ENCODE peak calls at places on chromosomes 16 and 17, in nine cellular contexts. One of them, this sample, is unnamed.

GRCh38 chr17:73430848-73431247 is 119.0 kb upstream of the CDC42EP4 start:
- DNase-seq in fibroblast of lung: peak
- DNase-seq in prostate gland: no peak
- DNase-seq in kidney epithelial cell: no peak
- DNase-seq in HFFc6: no peak
- DNase-seq in endothelial cell of umbilical vein: no peak
- DNase-seq in Calu3: no peak
- DNase-seq in astrocyte of the cerebellum: no peak
- DNase-seq in cardiac fibroblast: peak
- DNase-seq in this sample: no peak

GRCh38 chr17:39618252-39618913 is 8.4 kb upstream of the PPP1R1B start:
- DNase-seq in fibroblast of lung: no peak
- DNase-seq in HFFc6: no peak
- DNase-seq in Calu3: peak
- DNase-seq in cardiac fibroblast: peak
- DNase-seq in astrocyte of the cerebellum: no peak
- DNase-seq in prostate gland: no peak
- DNase-seq in endothelial cell of umbilical vein: peak
- DNase-seq in kidney epithelial cell: no peak
- DNase-seq in this sample: no peak

GRCh38 chr17:78438694-78439325 is 60.4 kb downstream of the PGS1 start:
- DNase-seq in HFFc6: no peak
- DNase-seq in kidney epithelial cell: no peak
- DNase-seq in endothelial cell of umbilical vein: no peak
- DNase-seq in Calu3: no peak
- DNase-seq in fibroblast of lung: no peak
- DNase-seq in prostate gland: no peak
- DNase-seq in astrocyte of the cerebellum: no peak
- DNase-seq in cardiac fibroblast: no peak
- DNase-seq in this sample: no peak

GRCh38 chr17:72832306-72832705 is 260.2 kb downstream of the SLC39A11 start:
- DNase-seq in kidney epithelial cell: no peak
- DNase-seq in cardiac fibroblast: no peak
- DNase-seq in fibroblast of lung: no peak
- DNase-seq in endothelial cell of umbilical vein: no peak
- DNase-seq in Calu3: no peak
- DNase-seq in HFFc6: no peak
- DNase-seq in astrocyte of the cerebellum: no peak
- DNase-seq in prostate gland: no peak
- DNase-seq in this sample: no peak

GRCh38 chr17:39972271-39972670 is 8.3 kb upstream of the PSMD3 start:
- DNase-seq in fibroblast of lung: peak
- DNase-seq in endothelial cell of umbilical vein: no peak
- DNase-seq in HFFc6: no peak
- DNase-seq in kidney epithelial cell: no peak
- DNase-seq in astrocyte of the cerebellum: no peak
- DNase-seq in prostate gland: no peak
- DNase-seq in cardiac fibroblast: no peak
- DNase-seq in Calu3: no peak
- DNase-seq in this sample: no peak

GRCh38 chr16:85286970-85287814 is 174.9 kb upstream of the CIBAR2 start:
- DNase-seq in kidney epithelial cell: no peak
- DNase-seq in astrocyte of the cerebellum: no peak
- DNase-seq in cardiac fibroblast: peak
- DNase-seq in HFFc6: peak
- DNase-seq in fibroblast of lung: peak
- DNase-seq in prostate gland: no peak
- DNase-seq in endothelial cell of umbilical vein: no peak
- DNase-seq in Calu3: no peak
- DNase-seq in this sample: no peak

GRCh38 chr17:63774982-63775290 is 966 bp downstream of the DDX42 start:
- DNase-seq in endothelial cell of umbilical vein: peak
- DNase-seq in astrocyte of the cerebellum: no peak
- DNase-seq in fibroblast of lung: peak
- DNase-seq in Calu3: no peak
- DNase-seq in cardiac fibroblast: peak
- DNase-seq in HFFc6: no peak
- DNase-seq in prostate gland: no peak
- DNase-seq in kidney epithelial cell: no peak
- DNase-seq in this sample: no peak

GRCh38 chr17:64769712-64770111 is 107.6 kb upstream of the SMURF2 start:
- DNase-seq in Calu3: no peak
- DNase-seq in endothelial cell of umbilical vein: no peak
- DNase-seq in cardiac fibroblast: no peak
- DNase-seq in kidney epithelial cell: no peak
- DNase-seq in prostate gland: no peak
- DNase-seq in HFFc6: no peak
- DNase-seq in astrocyte of the cerebellum: no peak
- DNase-seq in fibroblast of lung: no peak
- DNase-seq in this sample: no peak

GRCh38 chr16:17370233-17371013 is 100.3 kb downstream of the XYLT1 start:
- DNase-seq in cardiac fibroblast: peak
- DNase-seq in HFFc6: peak
- DNase-seq in astrocyte of the cerebellum: peak
- DNase-seq in endothelial cell of umbilical vein: no peak
- DNase-seq in Calu3: no peak
- DNase-seq in kidney epithelial cell: no peak
- DNase-seq in prostate gland: no peak
- DNase-seq in fibroblast of lung: peak
- DNase-seq in this sample: no peak

GRCh38 chr17:64217249-64217652 is 45.8 kb downstream of the TEX2 start:
- DNase-seq in cardiac fibroblast: no peak
- DNase-seq in kidney epithelial cell: no peak
- DNase-seq in Calu3: no peak
- DNase-seq in astrocyte of the cerebellum: no peak
- DNase-seq in prostate gland: no peak
- DNase-seq in HFFc6: no peak
- DNase-seq in endothelial cell of umbilical vein: no peak
- DNase-seq in fibroblast of lung: peak
- DNase-seq in this sample: no peak

GRCh38 chr16:10971560-10971961 is 27.2 kb downstream of the CLEC16A start:
- DNase-seq in Calu3: peak
- DNase-seq in prostate gland: peak
- DNase-seq in HFFc6: peak
- DNase-seq in astrocyte of the cerebellum: peak
- DNase-seq in cardiac fibroblast: peak
- DNase-seq in fibroblast of lung: peak
- DNase-seq in endothelial cell of umbilical vein: peak
- DNase-seq in kidney epithelial cell: no peak
- DNase-seq in this sample: peak

GRCh38 chr16:11743308-11744074 is 834 bp upstream of the TXNDC11 start:
- DNase-seq in astrocyte of the cerebellum: no peak
- DNase-seq in prostate gland: no peak
- DNase-seq in endothelial cell of umbilical vein: peak
- DNase-seq in Calu3: peak
- DNase-seq in kidney epithelial cell: no peak
- DNase-seq in HFFc6: peak
- DNase-seq in fibroblast of lung: peak
- DNase-seq in cardiac fibroblast: peak
- DNase-seq in this sample: no peak

GRCh38 chr17:75849724-75850123 is 5.4 kb downstream of the WBP2 start:
- DNase-seq in endothelial cell of umbilical vein: no peak
- DNase-seq in cardiac fibroblast: no peak
- DNase-seq in kidney epithelial cell: no peak
- DNase-seq in astrocyte of the cerebellum: no peak
- DNase-seq in HFFc6: no peak
- DNase-seq in prostate gland: no peak
- DNase-seq in fibroblast of lung: no peak
- DNase-seq in Calu3: no peak
- DNase-seq in this sample: no peak

GRCh38 chr17:38898812-38899348 is 26.5 kb upstream of the LASP1NB start:
- DNase-seq in Calu3: no peak
- DNase-seq in endothelial cell of umbilical vein: peak
- DNase-seq in fibroblast of lung: no peak
- DNase-seq in cardiac fibroblast: peak
- DNase-seq in kidney epithelial cell: no peak
- DNase-seq in astrocyte of the cerebellum: no peak
- DNase-seq in HFFc6: no peak
- DNase-seq in prostate gland: no peak
- DNase-seq in this sample: no peak

GRCh38 chr17:74276561-74277009 is 2.6 kb downstream of the DNAI2 start:
- DNase-seq in Calu3: no peak
- DNase-seq in fibroblast of lung: no peak
- DNase-seq in prostate gland: no peak
- DNase-seq in HFFc6: no peak
- DNase-seq in endothelial cell of umbilical vein: no peak
- DNase-seq in cardiac fibroblast: no peak
- DNase-seq in kidney epithelial cell: no peak
- DNase-seq in astrocyte of the cerebellum: no peak
- DNase-seq in this sample: no peak

GRCh38 chr16:57658878-57659674 is 9.0 kb upstream of the ADGRG3 start:
- DNase-seq in fibroblast of lung: no peak
- DNase-seq in kidney epithelial cell: no peak
- DNase-seq in prostate gland: no peak
- DNase-seq in Calu3: no peak
- DNase-seq in endothelial cell of umbilical vein: no peak
- DNase-seq in cardiac fibroblast: no peak
- DNase-seq in astrocyte of the cerebellum: no peak
- DNase-seq in HFFc6: no peak
- DNase-seq in this sample: no peak

GRCh38 chr17:74959826-74960738 is 12.5 kb downstream of the HID1 start:
- DNase-seq in astrocyte of the cerebellum: no peak
- DNase-seq in HFFc6: peak
- DNase-seq in endothelial cell of umbilical vein: no peak
- DNase-seq in kidney epithelial cell: no peak
- DNase-seq in Calu3: no peak
- DNase-seq in prostate gland: no peak
- DNase-seq in fibroblast of lung: peak
- DNase-seq in cardiac fibroblast: peak
- DNase-seq in this sample: no peak

GRCh38 chr16:73172621-73173312 is 124.8 kb upstream of the ZFHX3 start:
- DNase-seq in fibroblast of lung: peak
- DNase-seq in endothelial cell of umbilical vein: peak
- DNase-seq in kidney epithelial cell: no peak
- DNase-seq in cardiac fibroblast: peak
- DNase-seq in Calu3: peak
- DNase-seq in astrocyte of the cerebellum: peak
- DNase-seq in prostate gland: peak
- DNase-seq in HFFc6: peak
- DNase-seq in this sample: peak

GRCh38 chr17:74779948-74780400 is 3.8 kb upstream of the NAT9 start:
- DNase-seq in astrocyte of the cerebellum: no peak
- DNase-seq in fibroblast of lung: no peak
- DNase-seq in kidney epithelial cell: no peak
- DNase-seq in Calu3: no peak
- DNase-seq in prostate gland: no peak
- DNase-seq in cardiac fibroblast: no peak
- DNase-seq in HFFc6: no peak
- DNase-seq in endothelial cell of umbilical vein: no peak
- DNase-seq in this sample: no peak

DNA sequence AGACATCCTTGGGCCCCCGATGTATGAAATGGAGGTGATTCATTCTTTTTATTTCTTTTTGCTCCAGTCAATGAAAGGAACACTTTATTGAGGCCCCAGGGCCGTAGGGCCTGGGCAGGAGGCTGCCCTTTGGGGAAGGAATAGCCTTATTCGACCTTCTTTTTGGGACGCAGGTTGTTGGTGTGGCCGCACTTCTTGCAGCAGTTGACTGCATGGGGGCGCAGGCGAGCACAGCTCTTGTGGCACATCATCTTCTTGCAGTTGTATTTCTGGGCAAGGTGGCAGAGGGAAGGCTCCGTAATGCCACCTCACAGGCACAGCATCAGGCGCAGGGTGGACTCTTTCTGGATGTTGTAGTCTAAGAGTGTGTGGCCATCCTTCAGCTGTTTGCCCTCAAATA is 50.9 kb downstream of the SIAH1 start:
- DNase-seq in endothelial cell of umbilical vein: no peak
- DNase-seq in Calu3: no peak
- DNase-seq in prostate gland: no peak
- DNase-seq in HFFc6: no peak
- DNase-seq in fibroblast of lung: no peak
- DNase-seq in cardiac fibroblast: no peak
- DNase-seq in astrocyte of the cerebellum: no peak
- DNase-seq in kidney epithelial cell: no peak
- DNase-seq in this sample: no peak
- TF ChIP-seq CTCF in endothelial cell of umbilical vein: no peak
- TF ChIP-seq CTCF in Calu3: no peak
- TF ChIP-seq CTCF in prostate gland: no peak
- TF ChIP-seq CTCF in HFFc6: peak
- TF ChIP-seq CTCF in fibroblast of lung: no peak
- TF ChIP-seq CTCF in cardiac fibroblast: no peak
- TF ChIP-seq CTCF in astrocyte of the cerebellum: no peak
- TF ChIP-seq CTCF in kidney epithelial cell: no peak
- TF ChIP-seq CTCF in this sample: no peak

GRCh38 chr16:27080870-27081269 is 14.1 kb downstream of the C16orf82 start:
- DNase-seq in fibroblast of lung: no peak
- DNase-seq in endothelial cell of umbilical vein: no peak
- DNase-seq in astrocyte of the cerebellum: no peak
- DNase-seq in HFFc6: peak
- DNase-seq in kidney epithelial cell: no peak
- DNase-seq in Calu3: peak
- DNase-seq in cardiac fibroblast: peak
- DNase-seq in prostate gland: no peak
- DNase-seq in this sample: no peak
- TF ChIP-seq CTCF in fibroblast of lung: peak
- TF ChIP-seq CTCF in endothelial cell of umbilical vein: no peak
- TF ChIP-seq CTCF in astrocyte of the cerebellum: peak
- TF ChIP-seq CTCF in HFFc6: peak
- TF ChIP-seq CTCF in kidney epithelial cell: peak
- TF ChIP-seq CTCF in Calu3: peak
- TF ChIP-seq CTCF in cardiac fibroblast: peak
- TF ChIP-seq CTCF in prostate gland: no peak
- TF ChIP-seq CTCF in this sample: peak

DNA sequence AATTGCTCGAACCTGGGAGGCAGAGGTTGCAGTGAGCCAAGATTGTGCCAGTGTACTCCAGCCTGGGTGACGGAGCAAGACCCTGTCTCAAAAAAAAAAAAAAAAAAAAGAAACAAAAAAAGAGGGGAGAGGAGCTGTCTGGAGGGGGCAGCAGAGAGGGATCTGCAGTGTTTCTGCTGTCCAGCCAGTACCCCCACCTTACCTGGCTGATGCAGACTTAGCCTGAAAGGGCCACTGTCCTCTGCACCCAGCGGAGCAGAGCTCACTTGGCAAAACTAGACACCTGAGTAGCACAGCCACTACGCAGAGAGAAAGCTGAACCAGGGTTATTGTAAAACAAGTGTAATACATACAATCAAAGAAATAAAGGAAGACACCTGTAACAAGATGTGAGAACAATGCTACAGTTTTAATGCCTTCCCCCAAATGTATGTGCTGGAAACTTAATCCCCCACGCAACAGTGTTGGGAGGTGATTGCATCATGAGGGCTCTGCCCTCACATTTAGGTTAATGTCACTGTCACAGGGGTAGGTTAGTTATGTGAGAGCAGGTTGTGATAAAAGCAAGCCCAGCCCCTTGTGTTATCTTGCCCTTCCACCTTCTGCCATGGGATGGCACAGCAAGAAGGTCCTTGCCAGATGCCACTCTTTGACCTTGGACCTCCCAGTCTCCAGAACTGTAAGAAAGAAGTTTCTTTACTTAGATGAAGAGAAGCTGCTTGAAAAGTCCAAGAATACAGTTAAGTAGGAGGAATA is 211.2 kb downstream of the RPTOR start:
- DNase-seq in cardiac fibroblast: no peak
- DNase-seq in prostate gland: no peak
- DNase-seq in endothelial cell of umbilical vein: no peak
- DNase-seq in HFFc6: no peak
- DNase-seq in astrocyte of the cerebellum: no peak
- DNase-seq in fibroblast of lung: no peak
- DNase-seq in kidney epithelial cell: no peak
- DNase-seq in Calu3: no peak
- DNase-seq in this sample: no peak
- TF ChIP-seq CTCF in cardiac fibroblast: peak
- TF ChIP-seq CTCF in prostate gland: no peak
- TF ChIP-seq CTCF in endothelial cell of umbilical vein: no peak
- TF ChIP-seq CTCF in HFFc6: peak
- TF ChIP-seq CTCF in astrocyte of the cerebellum: peak
- TF ChIP-seq CTCF in fibroblast of lung: peak
- TF ChIP-seq CTCF in kidney epithelial cell: peak
- TF ChIP-seq CTCF in Calu3: no peak
- TF ChIP-seq CTCF in this sample: peak

GRCh38 chr17:81429813-81430510 is 34.7 kb downstream of the BAHCC1 start:
- DNase-seq in astrocyte of the cerebellum: no peak
- DNase-seq in endothelial cell of umbilical vein: no peak
- DNase-seq in HFFc6: no peak
- DNase-seq in prostate gland: no peak
- DNase-seq in kidney epithelial cell: no peak
- DNase-seq in cardiac fibroblast: peak
- DNase-seq in Calu3: no peak
- DNase-seq in fibroblast of lung: no peak
- DNase-seq in this sample: no peak
- TF ChIP-seq CTCF in astrocyte of the cerebellum: no peak
- TF ChIP-seq CTCF in endothelial cell of umbilical vein: no peak
- TF ChIP-seq CTCF in HFFc6: peak
- TF ChIP-seq CTCF in prostate gland: no peak
- TF ChIP-seq CTCF in kidney epithelial cell: no peak
- TF ChIP-seq CTCF in cardiac fibroblast: no peak
- TF ChIP-seq CTCF in Calu3: no peak
- TF ChIP-seq CTCF in fibroblast of lung: peak
- TF ChIP-seq CTCF in this sample: no peak